ENCODE peak calls at places on chromosome 18, in five cellular contexts. I is lung; M is T-helper 2 cell; S is stimulated activated CD4-positive, alpha-beta T cell treated with anti-CD3 and anti-CD28 coated beads, Interleukin-1b, Interleukin-23, amount 100 ng/mL, for 24 hours; W is endothelial cell. D is an unnamed sample.

GRCh38 chr18:23845988-23846630 is 156.9 kb downstream of the LAMA3 start:
- DNase-seq in I (no peak), M (no peak), S (no peak), W (no peak), D (no peak)

GRCh38 chr18:58362027-58362575 is 266.8 kb downstream of the ALPK2 start:
- DNase-seq in I (no peak), M (no peak), S (no peak), W (no peak), D (no peak)

GRCh38 chr18:21680148-21680547 is 24.4 kb downstream of the ABHD3 start:
- DNase-seq in I (no peak), M (no peak), S (no peak), W (no peak), D (no peak)

GRCh38 chr18:79405019-79405780 is 9.5 kb downstream of the NFATC1 start:
- DNase-seq in I (no peak), M (no peak), S (peak; percentile 77), W (no peak), D (no peak)

GRCh38 chr18:79965119-79965902 is 868 bp downstream of the HSBP1L1 start:
- DNase-seq in I (peak; percentile 66), M (no peak), S (no peak), W (no peak), D (no peak)

GRCh38 chr18:62037012-62037742 is 144.4 kb upstream of the RNF152 start:
- DNase-seq in I (no peak), M (no peak), S (no peak), W (no peak), D (no peak)

GRCh38 chr18:44290366-44290855 is 390.3 kb upstream of the SETBP1 start:
- DNase-seq in I (no peak), M (no peak), S (no peak), W (no peak), D (no peak)

GRCh38 chr18:5951515-5952081 is 56.3 kb upstream of the TMEM200C start:
- DNase-seq in I (peak; percentile 21), M (no peak), S (no peak), W (no peak), D (no peak)

GRCh38 chr18:11955299-11956029 is 25.8 kb upstream of the IMPA2 start:
- DNase-seq in I (peak; percentile 75), M (no peak), S (no peak), W (no peak), D (no peak)

GRCh38 chr18:56890632-56891031 is 239.5 kb downstream of the WDR7 start:
- DNase-seq in I (no peak), M (no peak), S (no peak), W (no peak), D (no peak)

GRCh38 chr18:54531402-54532065 is 59.5 kb upstream of the DYNAP start:
- DNase-seq in I (no peak), M (no peak), S (no peak), W (no peak), D (no peak)

GRCh38 chr18:67265464-67266245 is 250.9 kb downstream of the DSEL start:
- DNase-seq in I (no peak), M (peak; percentile 44), S (no peak), W (no peak), D (no peak)

GRCh38 chr18:79573921-79574491 is 105.6 kb upstream of the CTDP1 start:
- DNase-seq in I (no peak), M (no peak), S (no peak), W (no peak), D (no peak)

GRCh38 chr18:8667846-8668245 is 37.5 kb upstream of the MTCL1 start:
- DNase-seq in I (no peak), M (no peak), S (no peak), W (no peak), D (no peak)

GRCh38 chr18:65415167-65415566 is 335.6 kb upstream of the CDH7 start:
- DNase-seq in I (no peak), M (no peak), S (no peak), W (no peak), D (no peak)

GRCh38 chr18:61274561-61274960 is 58.7 kb upstream of the CDH20 start:
- DNase-seq in I (no peak), M (no peak), S (no peak), W (no peak), D (no peak)

GRCh38 chr18:79388043-79388442 is 7.7 kb upstream of the NFATC1 start:
- DNase-seq in I (no peak), M (no peak), S (no peak), W (no peak), D (no peak)

GRCh38 chr18:2853926-2854664 is 7.3 kb downstream of the EMILIN2 start:
- DNase-seq in I (no peak), M (no peak), S (no peak), W (no peak), D (no peak)

GRCh38 chr18:4284528-4284927 is 170.6 kb downstream of the DLGAP1 start:
- DNase-seq in I (no peak), M (no peak), S (no peak), W (no peak), D (no peak)

GRCh38 chr18:77088977-77089795 is 43.4 kb downstream of the MBP start:
- DNase-seq in I (peak; percentile 77), M (no peak), S (no peak), W (no peak), D (no peak)

GRCh38 chr18:49608892-49609291 is 47.0 kb downstream of the LIPG start:
- DNase-seq in I (no peak), M (no peak), S (no peak), W (no peak), D (no peak)

GRCh38 chr18:13562494-13563029 is 163.8 kb downstream of the FAM210A start:
- DNase-seq in I (no peak), M (no peak), S (peak; percentile 87), W (no peak), D (no peak)

GRCh38 chr18:44946529-44947113 is 265.9 kb downstream of the SETBP1 start:
- DNase-seq in I (no peak), M (no peak), S (no peak), W (no peak), D (no peak)

GRCh38 chr18:77379976-77380375 is 130.3 kb downstream of the GALR1 start:
- DNase-seq in I (no peak), M (no peak), S (no peak), W (no peak), D (no peak)

GRCh38 chr18:27491772-27492171 is 306.7 kb upstream of the CHST9 start:
- DNase-seq in I (no peak), M (no peak), S (no peak), W (no peak), D (no peak)

GRCh38 chr18:23067236-23067635 is 68.0 kb upstream of the CABLES1 start:
- DNase-seq in I (no peak), M (no peak), S (no peak), W (no peak), D (no peak)

GRCh38 chr18:389658-390357 is 110.7 kb downstream of the COLEC12 start:
- DNase-seq in I (no peak), M (no peak), S (no peak), W (peak; percentile 12), D (no peak)

GRCh38 chr18:35088931-35089330 is 47.7 kb downstream of the MAPRE2 start:
- DNase-seq in I (no peak), M (no peak), S (no peak), W (no peak), D (no peak)

GRCh38 chr18:24827500-24827899 is 367.1 kb downstream of the HRH4 start:
- DNase-seq in I (no peak), M (no peak), S (no peak), W (no peak), D (no peak)

GRCh38 chr18:31553800-31554199 is 37.9 kb upstream of the TTR start:
- DNase-seq in I (no peak), M (no peak), S (no peak), W (no peak), D (no peak)

GRCh38 chr18:4119127-4119648 is 335.9 kb downstream of the DLGAP1 start:
- DNase-seq in I (no peak), M (no peak), S (no peak), W (no peak), D (no peak)

GRCh38 chr18:80159713-80160636 is 50.9 kb downstream of the ADNP2 start:
- DNase-seq in I (no peak), M (peak; percentile 24), S (peak; percentile 21), W (peak; percentile 56), D (no peak)

GRCh38 chr18:8747440-8747937 is 42.1 kb downstream of the MTCL1 start:
- DNase-seq in I (no peak), M (no peak), S (no peak), W (no peak), D (no peak)

GRCh38 chr18:22238036-22238435 is 68.6 kb downstream of the GATA6 start:
- DNase-seq in I (no peak), M (peak; percentile 56), S (no peak), W (no peak), D (no peak)

GRCh38 chr18:3994061-3994687 is 460.9 kb downstream of the DLGAP1 start:
- DNase-seq in I (no peak), M (no peak), S (no peak), W (no peak), D (no peak)

GRCh38 chr18:44938396-44939036 is 257.8 kb downstream of the SETBP1 start:
- DNase-seq in I (no peak), M (no peak), S (no peak), W (peak; percentile 22), D (no peak)

GRCh38 chr18:45505497-45506206 is 109.6 kb upstream of the SLC14A2 start:
- DNase-seq in I (no peak), M (no peak), S (no peak), W (no peak), D (no peak)

GRCh38 chr18:44231936-44232335 is 448.8 kb upstream of the SETBP1 start:
- DNase-seq in I (no peak), M (no peak), S (no peak), W (no peak), D (no peak)

D was measured in NCI-H1048.